ENCODE peak calls at places on chromosomes 1 and 21, in nine cellular contexts. N is NCI-H1092; A is stimulated activated CD8-positive, alpha-beta memory T cell treated with anti-CD3 and anti-CD28 coated beads, Interleukin-7, amount 100 ng/mL, for 1 hour; O is H54; H is neural crest cell; B is HEK293T; R is stimulated activated CD4-positive, alpha-beta T cell treated with anti-CD3 and anti-CD28 coated beads, Interleukin-2, amount 100 ng/mL, for 48 hours; T is NCI-H524 treated with DMSO at 0.1 percent for 48 hours; Q is MV-4-11. U is an unnamed sample.

GRCh38 chr1:117656202-117656641 is 50.4 kb downstream of the TENT5C start:
- DNase-seq in R (peak; percentile 59), B (no peak), O (no peak), Q (peak; percentile 21), H (no peak), T (no peak), A (peak; percentile 31), N (no peak), U (no peak)

GRCh38 chr1:39262802-39263201 is 58.3 kb downstream of the MACF1 start:
- DNase-seq in O (no peak), R (no peak), H (no peak), A (no peak), Q (no peak), B (no peak), T (no peak), N (no peak), U (no peak)

GRCh38 chr1:145845144-145845513 is 301 bp upstream of the NUDT17 start:
- DNase-seq in R (no peak), O (no peak), A (no peak), B (no peak), T (peak; percentile 0), H (no peak), Q (peak; percentile 93), N (no peak), U (no peak)

GRCh38 chr1:12556368-12556930 is 61.6 kb downstream of the DHRS3 start:
- DNase-seq in N (no peak), H (no peak), A (no peak), B (no peak), T (no peak), Q (peak; percentile 11), R (no peak), O (no peak), U (peak; percentile 12)

GRCh38 chr1:246569248-246570238 is 3.3 kb downstream of the CNST start:
- DNase-seq in R (no peak), Q (no peak), O (no peak), T (no peak), A (no peak), H (no peak), B (no peak), N (no peak), U (no peak)

GRCh38 chr21:14881863-14882262 is 182.9 kb downstream of the NRIP1 start:
- DNase-seq in Q (no peak), B (no peak), H (no peak), N (no peak), O (no peak), A (no peak), T (no peak), R (no peak), U (no peak)

GRCh38 chr1:221187174-221187573 is 307.9 kb downstream of the HLX start:
- DNase-seq in R (no peak), N (no peak), T (no peak), H (no peak), A (no peak), B (no peak), O (no peak), Q (peak; percentile 35), U (no peak)

GRCh38 chr1:58782308-58783089 is 1.3 kb downstream of the JUN start:
- DNase-seq in T (no peak), B (peak; percentile 44), A (peak; percentile 7), N (no peak), Q (peak; percentile 60), H (peak; percentile 48), R (peak; percentile 41), O (no peak), U (peak; percentile 67)

GRCh38 chr1:172948457-172948856 is 102.3 kb downstream of the TNFSF18 start:
- DNase-seq in O (peak; percentile 43), Q (no peak), A (no peak), H (no peak), T (no peak), R (no peak), N (no peak), B (no peak), U (no peak)

GRCh38 chr1:15455522-15455921 is 1.0 kb upstream of the CELA2A start:
- DNase-seq in N (no peak), O (no peak), A (no peak), T (no peak), B (no peak), Q (peak; percentile 92), R (no peak), H (no peak), U (no peak)